ENCODE peak calls at places on chromosome X, in six cellular contexts. One of them, this sample, is unnamed. For H3K27me3, the result is how much of the 10 kb centered on the place peaks cover.

GRCh38 chrX:39859991-39860861 is 237.5 kb downstream of the BCOR start:
- DNase-seq in esophagus squamous epithelium: no peak
- DNase-seq in sigmoid colon: peak
- DNase-seq in testis: no peak
- DNase-seq in suprapubic skin: no peak
- DNase-seq in stomach: peak
- DNase-seq in this sample: no peak

GRCh38 chrX:69616520-69617203 is 749 bp downstream of the EDA start:
- DNase-seq in esophagus squamous epithelium: no peak
- DNase-seq in suprapubic skin: no peak
- DNase-seq in stomach: peak
- DNase-seq in sigmoid colon: peak
- DNase-seq in testis: peak
- DNase-seq in this sample: peak

GRCh38 chrX:38220024-38220935 is at the start of gene SRPX:
- DNase-seq in sigmoid colon: peak
- DNase-seq in testis: peak
- DNase-seq in stomach: peak
- DNase-seq in suprapubic skin: peak
- DNase-seq in esophagus squamous epithelium: no peak
- DNase-seq in this sample: peak

GRCh38 chrX:103488332-103488731 is 31.0 kb downstream of the RAB40A start:
- DNase-seq in esophagus squamous epithelium: no peak
- DNase-seq in suprapubic skin: no peak
- DNase-seq in stomach: no peak
- DNase-seq in testis: no peak
- DNase-seq in sigmoid colon: no peak
- DNase-seq in this sample: no peak

GRCh38 chrX:122907375-122907774 is 276.7 kb upstream of the GRIA3 start:
- DNase-seq in sigmoid colon: no peak
- DNase-seq in esophagus squamous epithelium: no peak
- DNase-seq in suprapubic skin: no peak
- DNase-seq in stomach: no peak
- DNase-seq in testis: no peak
- DNase-seq in this sample: no peak

GRCh38 chrX:132171478-132171877 is 43.7 kb upstream of the FRMD7 start:
- DNase-seq in sigmoid colon: no peak
- DNase-seq in suprapubic skin: no peak
- DNase-seq in esophagus squamous epithelium: no peak
- DNase-seq in testis: no peak
- DNase-seq in stomach: no peak
- DNase-seq in this sample: no peak

GRCh38 chrX:37871626-37872302 is 24.4 kb upstream of the DYNLT3 start:
- DNase-seq in testis: no peak
- DNase-seq in stomach: peak
- DNase-seq in sigmoid colon: no peak
- DNase-seq in esophagus squamous epithelium: no peak
- DNase-seq in suprapubic skin: no peak
- DNase-seq in this sample: no peak

GRCh38 chrX:46588263-46588662 is 14.7 kb downstream of the CHST7 start:
- DNase-seq in esophagus squamous epithelium: no peak
- DNase-seq in suprapubic skin: no peak
- DNase-seq in sigmoid colon: peak
- DNase-seq in stomach: no peak
- DNase-seq in testis: peak
- DNase-seq in this sample: peak

GRCh38 chrX:5646818-5647217 is 581.8 kb downstream of the NLGN4X start:
- DNase-seq in sigmoid colon: no peak
- DNase-seq in testis: no peak
- DNase-seq in stomach: no peak
- DNase-seq in suprapubic skin: no peak
- DNase-seq in esophagus squamous epithelium: peak
- DNase-seq in this sample: no peak

GRCh38 chrX:106484233-106484632 is 127.5 kb upstream of the RADX start:
- DNase-seq in stomach: no peak
- DNase-seq in testis: no peak
- DNase-seq in sigmoid colon: no peak
- DNase-seq in esophagus squamous epithelium: no peak
- DNase-seq in suprapubic skin: no peak
- DNase-seq in this sample: no peak

GRCh38 chrX:153877571-153878261 is 8.3 kb downstream of the L1CAM start:
- DNase-seq in suprapubic skin: no peak
- DNase-seq in stomach: no peak
- DNase-seq in sigmoid colon: no peak
- DNase-seq in esophagus squamous epithelium: no peak
- DNase-seq in testis: no peak
- DNase-seq in this sample: no peak

GRCh38 chrX:119602701-119603255 is 3.4 kb downstream of the NKRF start:
- DNase-seq in esophagus squamous epithelium: no peak
- DNase-seq in testis: no peak
- DNase-seq in sigmoid colon: no peak
- DNase-seq in stomach: no peak
- DNase-seq in suprapubic skin: no peak
- DNase-seq in this sample: no peak

GRCh38 chrX:148133099-148133725 is 152.1 kb downstream of the FMR1NB start:
- DNase-seq in stomach: no peak
- DNase-seq in suprapubic skin: no peak
- DNase-seq in sigmoid colon: no peak
- DNase-seq in esophagus squamous epithelium: no peak
- DNase-seq in testis: no peak
- DNase-seq in this sample: no peak

GRCh38 chrX:85504381-85504780 is 124.9 kb upstream of the POF1B start:
- DNase-seq in esophagus squamous epithelium: no peak
- DNase-seq in suprapubic skin: no peak
- DNase-seq in testis: no peak
- DNase-seq in sigmoid colon: no peak
- DNase-seq in stomach: no peak
- DNase-seq in this sample: no peak

GRCh38 chrX:22969416-22969815 is 30.3 kb upstream of the DDX53 start:
- DNase-seq in suprapubic skin: no peak
- DNase-seq in testis: no peak
- DNase-seq in sigmoid colon: no peak
- DNase-seq in stomach: no peak
- DNase-seq in esophagus squamous epithelium: no peak
- DNase-seq in this sample: no peak

GRCh38 chrX:67652581-67652980 is 108.8 kb downstream of the AR start:
- DNase-seq in suprapubic skin: no peak
- DNase-seq in stomach: no peak
- DNase-seq in testis: no peak
- DNase-seq in esophagus squamous epithelium: no peak
- DNase-seq in sigmoid colon: no peak
- DNase-seq in this sample: no peak

GRCh38 chrX:107154787-107155620 is 36.4 kb upstream of the RBM41 start:
- DNase-seq in suprapubic skin: no peak
- DNase-seq in sigmoid colon: no peak
- DNase-seq in stomach: no peak
- DNase-seq in testis: no peak
- DNase-seq in esophagus squamous epithelium: no peak
- DNase-seq in this sample: no peak

GRCh38 chrX:69024287-69024686 is 141.0 kb downstream of the PJA1 start:
- DNase-seq in testis: peak
- DNase-seq in esophagus squamous epithelium: no peak
- DNase-seq in stomach: no peak
- DNase-seq in suprapubic skin: no peak
- DNase-seq in sigmoid colon: no peak
- DNase-seq in this sample: no peak

GRCh38 chrX:39439910-39440733 is 638.9 kb downstream of the MID1IP1 start:
- DNase-seq in esophagus squamous epithelium: no peak
- DNase-seq in testis: no peak
- DNase-seq in stomach: no peak
- DNase-seq in suprapubic skin: no peak
- DNase-seq in sigmoid colon: peak
- DNase-seq in this sample: no peak

GRCh38 chrX:102966701-102967100 is 29.6 kb downstream of the RAB40AL start:
- DNase-seq in stomach: no peak
- DNase-seq in esophagus squamous epithelium: no peak
- DNase-seq in sigmoid colon: no peak
- DNase-seq in suprapubic skin: no peak
- DNase-seq in testis: no peak
- DNase-seq in this sample: no peak

GRCh38 chrX:153946910-153947769 is 2.7 kb upstream of the RENBP start:
- DNase-seq in testis: peak
- DNase-seq in suprapubic skin: no peak
- DNase-seq in stomach: peak
- DNase-seq in sigmoid colon: peak
- DNase-seq in esophagus squamous epithelium: no peak
- DNase-seq in this sample: peak

GRCh38 chrX:129145382-129145781 is 377.9 kb downstream of the SMARCA1 start:
- DNase-seq in suprapubic skin: no peak
- DNase-seq in stomach: no peak
- DNase-seq in esophagus squamous epithelium: no peak
- DNase-seq in sigmoid colon: no peak
- DNase-seq in testis: no peak
- DNase-seq in this sample: no peak

GRCh38 chrX:140917354-140918115 is 84.9 kb upstream of the SPANXB1 start:
- DNase-seq in sigmoid colon: no peak
- DNase-seq in suprapubic skin: no peak
- DNase-seq in esophagus squamous epithelium: no peak
- DNase-seq in testis: no peak
- DNase-seq in stomach: no peak
- DNase-seq in this sample: no peak

GRCh38 chrX:87403551-87403950 is 114.1 kb upstream of the KLHL4 start:
- DNase-seq in testis: no peak
- DNase-seq in suprapubic skin: no peak
- DNase-seq in esophagus squamous epithelium: no peak
- DNase-seq in sigmoid colon: no peak
- DNase-seq in stomach: no peak
- DNase-seq in this sample: no peak

GRCh38 chrX:57528670-57529255 is 63.0 kb upstream of the ZXDB start:
- DNase-seq in sigmoid colon: no peak
- DNase-seq in suprapubic skin: no peak
- DNase-seq in esophagus squamous epithelium: no peak
- DNase-seq in stomach: no peak
- DNase-seq in testis: no peak
- DNase-seq in this sample: peak

GRCh38 chrX:133380882-133381619 is 34.2 kb downstream of the GPC4 start:
- DNase-seq in testis: no peak
- DNase-seq in suprapubic skin: no peak
- DNase-seq in stomach: no peak
- DNase-seq in sigmoid colon: no peak
- DNase-seq in esophagus squamous epithelium: no peak
- DNase-seq in this sample: no peak
- H3K27me3 ChIP-seq in testis: under half
- H3K27me3 ChIP-seq in suprapubic skin: under half
- H3K27me3 ChIP-seq in stomach: under half
- H3K27me3 ChIP-seq in sigmoid colon: under half
- H3K27me3 ChIP-seq in esophagus squamous epithelium: under half
- H3K27me3 ChIP-seq in this sample: under half

GRCh38 chrX:1403228-1403627 is 11.3 kb upstream of the SLC25A6 start:
- DNase-seq in suprapubic skin: no peak
- DNase-seq in testis: no peak
- DNase-seq in stomach: no peak
- DNase-seq in sigmoid colon: peak
- DNase-seq in esophagus squamous epithelium: no peak
- DNase-seq in this sample: no peak
- TF ChIP-seq POLR2A in suprapubic skin: no peak
- TF ChIP-seq POLR2A in testis: no peak
- TF ChIP-seq POLR2A in stomach: no peak
- TF ChIP-seq POLR2A in sigmoid colon: no peak
- TF ChIP-seq POLR2A in esophagus squamous epithelium: no peak
- TF ChIP-seq POLR2A in this sample: no peak

GRCh38 chrX:156005144-156005543 is 7.6 kb downstream of the IL9R start:
- DNase-seq in testis: no peak
- DNase-seq in sigmoid colon: no peak
- DNase-seq in esophagus squamous epithelium: no peak
- DNase-seq in suprapubic skin: no peak
- DNase-seq in stomach: no peak
- DNase-seq in this sample: no peak

GRCh38 chrX:156004256-156004655 is 6.8 kb downstream of the IL9R start:
- DNase-seq in testis: no peak
- DNase-seq in sigmoid colon: no peak
- DNase-seq in suprapubic skin: no peak
- DNase-seq in stomach: no peak
- DNase-seq in esophagus squamous epithelium: no peak
- DNase-seq in this sample: no peak

GRCh38 chrX:156002517-156002916 is 5.0 kb downstream of the IL9R start:
- DNase-seq in stomach: no peak
- DNase-seq in esophagus squamous epithelium: no peak
- DNase-seq in sigmoid colon: no peak
- DNase-seq in suprapubic skin: no peak
- DNase-seq in testis: no peak
- DNase-seq in this sample: no peak

GRCh38 chrX:156004740-156005139 is 7.2 kb downstream of the IL9R start:
- DNase-seq in sigmoid colon: no peak
- DNase-seq in stomach: no peak
- DNase-seq in esophagus squamous epithelium: no peak
- DNase-seq in suprapubic skin: no peak
- DNase-seq in testis: no peak
- DNase-seq in this sample: no peak

DNA sequence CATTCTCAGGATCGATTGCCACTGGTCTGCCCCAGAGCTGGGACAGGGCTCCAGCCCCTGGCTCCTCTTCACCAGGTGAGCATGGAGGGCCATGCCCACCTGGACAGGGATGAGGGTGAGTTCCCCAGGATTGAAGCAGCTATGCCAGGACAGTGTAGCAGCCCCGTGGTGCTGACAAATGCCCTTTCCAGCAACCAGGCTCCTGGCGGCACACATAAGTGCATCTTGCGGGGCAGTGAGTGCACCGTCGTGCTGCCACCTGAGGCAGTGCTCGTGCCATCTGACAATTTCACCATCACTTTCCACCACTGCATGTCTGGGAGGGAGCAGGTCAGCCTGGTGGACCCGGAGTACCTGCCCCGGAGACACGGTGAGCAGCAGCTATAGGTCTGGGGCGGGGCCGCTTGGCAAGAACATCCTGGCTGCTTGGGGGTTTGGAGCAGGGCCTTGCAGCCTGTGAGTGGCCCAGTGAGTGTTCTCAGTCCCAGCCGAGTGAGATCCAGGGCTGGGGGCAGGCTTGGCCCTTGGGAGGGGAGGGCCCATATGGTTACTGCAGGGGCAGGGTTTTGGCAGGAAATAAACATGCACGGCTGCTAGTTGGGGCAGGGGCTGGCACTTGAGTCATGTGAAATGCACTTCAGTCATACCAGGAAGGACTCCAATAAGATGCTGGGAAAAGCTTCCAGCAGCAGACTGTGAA is 6.1 kb downstream of the IL9R start:
- DNase-seq in sigmoid colon: no peak
- DNase-seq in suprapubic skin: no peak
- DNase-seq in esophagus squamous epithelium: no peak
- DNase-seq in testis: no peak
- DNase-seq in stomach: no peak
- DNase-seq in this sample: no peak
- H3K4me3 ChIP-seq in sigmoid colon: no peak
- H3K4me3 ChIP-seq in suprapubic skin: no peak
- H3K4me3 ChIP-seq in esophagus squamous epithelium: no peak
- H3K4me3 ChIP-seq in testis: no peak
- H3K4me3 ChIP-seq in stomach: no peak
- H3K4me3 ChIP-seq in this sample: no peak

DNA sequence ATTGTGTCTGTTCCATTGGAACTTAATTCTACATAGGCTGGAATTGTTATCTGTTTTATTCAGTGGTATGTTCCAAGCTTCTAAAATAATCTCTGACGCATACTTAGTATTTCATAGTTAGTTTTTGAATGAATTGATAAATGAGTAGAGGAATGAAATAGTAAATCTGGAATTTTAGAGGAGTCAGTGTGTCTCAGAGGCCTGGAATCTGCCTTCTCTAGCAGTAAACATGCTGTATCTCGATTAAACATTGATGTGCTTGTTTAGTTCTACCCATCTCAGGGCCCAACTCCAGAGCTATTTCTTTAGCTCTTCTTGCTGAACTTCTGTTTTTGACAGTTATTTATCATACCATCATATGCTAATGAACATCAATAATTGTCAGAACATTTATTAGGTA is 154.3 kb upstream of the MAGEC2 start:
- DNase-seq in stomach: no peak
- DNase-seq in suprapubic skin: no peak
- DNase-seq in testis: no peak
- DNase-seq in esophagus squamous epithelium: no peak
- DNase-seq in sigmoid colon: no peak
- DNase-seq in this sample: no peak
- H3K27me3 ChIP-seq in stomach: under half
- H3K27me3 ChIP-seq in suprapubic skin: under half
- H3K27me3 ChIP-seq in testis: under half
- H3K27me3 ChIP-seq in esophagus squamous epithelium: under half
- H3K27me3 ChIP-seq in sigmoid colon: under half
- H3K27me3 ChIP-seq in this sample: under half